ENCODE peak calls at places on chromosomes 12 and 14, in five cellular contexts. A, U, T, Z and N are unnamed samples.

GRCh38 chr12:15963271-15963670 is 52.1 kb downstream of the DERA start:
- DNase-seq in Z (no peak), U (no peak), T (peak), A (no peak), N (no peak)

GRCh38 chr12:117134059-117134458 is 34.8 kb upstream of the TESC start:
- DNase-seq in Z (no peak), A (no peak), U (peak), T (no peak), N (no peak)

GRCh38 chr14:95979339-95980042 is 59.7 kb upstream of the C14orf132 start:
- DNase-seq in U (no peak), Z (no peak), A (no peak), T (peak), N (no peak)

GRCh38 chr12:34400423-34400881 is 378.2 kb downstream of the ALG10 start:
- DNase-seq in A (no peak), Z (no peak), U (no peak), T (no peak), N (peak)

GRCh38 chr14:60651936-60652673 is 2.8 kb upstream of the SIX1 start:
- DNase-seq in Z (no peak), A (peak), T (no peak), U (no peak), N (no peak)

GRCh38 chr12:45547822-45548221 is 181.7 kb upstream of the ARID2 start:
- DNase-seq in T (peak), A (no peak), Z (no peak), U (no peak), N (no peak)

GRCh38 chr12:49885663-49886461 is 17.8 kb downstream of the FAIM2 start:
- DNase-seq in Z (no peak), A (no peak), U (no peak), T (no peak), N (no peak)

GRCh38 chr14:24267516-24267915 is 3.9 kb downstream of the RABGGTA start:
- DNase-seq in T (no peak), Z (no peak), U (no peak), A (no peak), N (no peak)

GRCh38 chr14:85580536-85581165 is 50.7 kb downstream of the FLRT2 start:
- DNase-seq in U (no peak), T (peak), A (no peak), Z (no peak), N (no peak)

GRCh38 chr12:72547593-72547992 is 275.4 kb downstream of the TRHDE start:
- DNase-seq in T (peak), Z (no peak), A (no peak), U (no peak), N (no peak)

GRCh38 chr12:2624543-2625266 is 170.1 kb upstream of the FKBP4 start:
- DNase-seq in T (peak), A (no peak), Z (no peak), U (no peak), N (no peak)

GRCh38 chr12:62744551-62744950 is 190.4 kb downstream of the PPM1H start:
- DNase-seq in T (peak), U (no peak), A (no peak), Z (no peak), N (peak)